ENCODE peak calls at places on chromosomes 7 and 10, in four cellular contexts. One of them, this sample, is unnamed.

GRCh38 chr7:73530800-73531199 is 8.7 kb upstream of the BAZ1B start:
- DNase-seq in head of caudate nucleus: no peak
- DNase-seq in ACHN: no peak
- DNase-seq in transverse colon: no peak
- DNase-seq in this sample: no peak

GRCh38 chr10:129951841-129952240 is 12.2 kb downstream of the EBF3 start:
- DNase-seq in head of caudate nucleus: no peak
- DNase-seq in ACHN: no peak
- DNase-seq in transverse colon: no peak
- DNase-seq in this sample: no peak

GRCh38 chr10:126734015-126734414 is 63.5 kb upstream of the C10orf90 start:
- DNase-seq in head of caudate nucleus: no peak
- DNase-seq in ACHN: no peak
- DNase-seq in transverse colon: no peak
- DNase-seq in this sample: no peak

GRCh38 chr7:22356855-22357310 is at the start of gene RAPGEF5:
- DNase-seq in head of caudate nucleus: peak
- DNase-seq in ACHN: peak
- DNase-seq in transverse colon: peak
- DNase-seq in this sample: no peak

GRCh38 chr7:135801045-135801693 is 52.6 kb upstream of the FAM180A start:
- DNase-seq in head of caudate nucleus: no peak
- DNase-seq in ACHN: peak
- DNase-seq in transverse colon: no peak
- DNase-seq in this sample: peak

GRCh38 chr10:89815049-89815853 is 113.9 kb downstream of the KIF20B start:
- DNase-seq in head of caudate nucleus: no peak
- DNase-seq in ACHN: no peak
- DNase-seq in transverse colon: no peak
- DNase-seq in this sample: no peak

GRCh38 chr10:12177642-12178041 is 18.0 kb downstream of the NUDT5 start:
- DNase-seq in head of caudate nucleus: no peak
- DNase-seq in ACHN: peak
- DNase-seq in transverse colon: no peak
- DNase-seq in this sample: no peak

GRCh38 chr10:58010076-58010475 is 257.6 kb downstream of the IPMK start:
- DNase-seq in head of caudate nucleus: no peak
- DNase-seq in ACHN: no peak
- DNase-seq in transverse colon: no peak
- DNase-seq in this sample: no peak

GRCh38 chr7:76386691-76387260 is 22.7 kb downstream of the SSC4D start:
- DNase-seq in head of caudate nucleus: no peak
- DNase-seq in ACHN: no peak
- DNase-seq in transverse colon: no peak
- DNase-seq in this sample: no peak

GRCh38 chr10:116809528-116810500 is 39.5 kb upstream of the ENO4 start:
- DNase-seq in head of caudate nucleus: no peak
- DNase-seq in ACHN: no peak
- DNase-seq in transverse colon: peak
- DNase-seq in this sample: no peak

GRCh38 chr7:23383225-23383624 is 84.1 kb downstream of the MALSU1 start:
- DNase-seq in head of caudate nucleus: no peak
- DNase-seq in ACHN: no peak
- DNase-seq in transverse colon: no peak
- DNase-seq in this sample: no peak

GRCh38 chr7:13042605-13043236 is 355.3 kb downstream of the ARL4A start:
- DNase-seq in head of caudate nucleus: no peak
- DNase-seq in ACHN: peak
- DNase-seq in transverse colon: no peak
- DNase-seq in this sample: no peak

GRCh38 chr10:36172574-36172973 is 530.5 kb upstream of the FZD8 start:
- DNase-seq in head of caudate nucleus: no peak
- DNase-seq in ACHN: peak
- DNase-seq in transverse colon: no peak
- DNase-seq in this sample: no peak

This sample was measured in globus pallidus.